ENCODE peak calls at places on chromosomes 11 and 22, in four cellular contexts. One of them, this sample, is unnamed.

GRCh38 chr11:101407324-101407723 is 176.5 kb downstream of the TRPC6 start:
- DNase-seq in PC-3: no peak
- DNase-seq in neuronal stem cell: no peak
- DNase-seq in HCT116: no peak
- DNase-seq in this sample: no peak

GRCh38 chr11:118679483-118679882 is at the start of gene TREH:
- DNase-seq in HCT116: no peak
- DNase-seq in neuronal stem cell: no peak
- DNase-seq in PC-3: no peak
- DNase-seq in this sample: no peak

GRCh38 chr22:23301591-23301990 is 121.3 kb downstream of the BCR start:
- DNase-seq in neuronal stem cell: no peak
- DNase-seq in HCT116: no peak
- DNase-seq in PC-3: no peak
- DNase-seq in this sample: no peak

GRCh38 chr11:33700425-33701271 is at the start of gene C11orf91:
- DNase-seq in PC-3: peak
- DNase-seq in HCT116: peak
- DNase-seq in neuronal stem cell: peak
- DNase-seq in this sample: peak

GRCh38 chr11:12693485-12694181 is 19.4 kb downstream of the TEAD1 start:
- DNase-seq in HCT116: peak
- DNase-seq in neuronal stem cell: no peak
- DNase-seq in PC-3: peak
- DNase-seq in this sample: peak

GRCh38 chr22:20933910-20934309 is 16.7 kb downstream of the CRKL start:
- DNase-seq in neuronal stem cell: no peak
- DNase-seq in HCT116: no peak
- DNase-seq in PC-3: no peak
- DNase-seq in this sample: no peak

GRCh38 chr11:76185511-76185910 is 20.8 kb downstream of the WNT11 start:
- DNase-seq in neuronal stem cell: no peak
- DNase-seq in HCT116: no peak
- DNase-seq in PC-3: no peak
- DNase-seq in this sample: no peak

GRCh38 chr11:27697679-27698275 is 2.5 kb downstream of the BDNF start:
- DNase-seq in neuronal stem cell: no peak
- DNase-seq in PC-3: no peak
- DNase-seq in HCT116: no peak
- DNase-seq in this sample: no peak

GRCh38 chr11:119874660-119875238 is 145.7 kb upstream of the NECTIN1 start:
- DNase-seq in neuronal stem cell: no peak
- DNase-seq in HCT116: no peak
- DNase-seq in PC-3: no peak
- DNase-seq in this sample: no peak

GRCh38 chr11:120894207-120894989 is 129.5 kb upstream of the TBCEL start:
- DNase-seq in neuronal stem cell: no peak
- DNase-seq in HCT116: no peak
- DNase-seq in PC-3: no peak
- DNase-seq in this sample: no peak

GRCh38 chr11:7657306-7658025 is 15.8 kb downstream of the CYB5R2 start:
- DNase-seq in neuronal stem cell: peak
- DNase-seq in HCT116: peak
- DNase-seq in PC-3: peak
- DNase-seq in this sample: no peak

GRCh38 chr11:119108151-119108856 is 1.2 kb downstream of the C2CD2L start:
- DNase-seq in neuronal stem cell: no peak
- DNase-seq in HCT116: no peak
- DNase-seq in PC-3: peak
- DNase-seq in this sample: peak

GRCh38 chr11:128707671-128708070 is 13.8 kb downstream of the FLI1 start:
- DNase-seq in HCT116: no peak
- DNase-seq in neuronal stem cell: no peak
- DNase-seq in PC-3: peak
- DNase-seq in this sample: no peak

GRCh38 chr11:762421-763072 is 14.7 kb downstream of the GATD1 start:
- DNase-seq in neuronal stem cell: no peak
- DNase-seq in HCT116: peak
- DNase-seq in PC-3: peak
- DNase-seq in this sample: peak

GRCh38 chr11:76382209-76382608 is 1.1 kb downstream of the GVQW3 start:
- DNase-seq in PC-3: no peak
- DNase-seq in neuronal stem cell: no peak
- DNase-seq in HCT116: no peak
- DNase-seq in this sample: no peak

GRCh38 chr11:126284829-126285228 is 1.9 kb downstream of the TIRAP start:
- DNase-seq in PC-3: peak
- DNase-seq in HCT116: no peak
- DNase-seq in neuronal stem cell: no peak
- DNase-seq in this sample: peak

GRCh38 chr11:69401715-69402114 is 79.7 kb upstream of the LINC01488 start:
- DNase-seq in PC-3: no peak
- DNase-seq in neuronal stem cell: no peak
- DNase-seq in HCT116: no peak
- DNase-seq in this sample: no peak

GRCh38 chr11:61602775-61603569 is 22.1 kb upstream of the SYT7 start:
- DNase-seq in PC-3: peak
- DNase-seq in HCT116: peak
- DNase-seq in neuronal stem cell: no peak
- DNase-seq in this sample: no peak

GRCh38 chr11:12792590-12792989 is 118.4 kb downstream of the TEAD1 start:
- DNase-seq in HCT116: no peak
- DNase-seq in neuronal stem cell: no peak
- DNase-seq in PC-3: peak
- DNase-seq in this sample: no peak

GRCh38 chr11:87398913-87399312 is 361.2 kb downstream of the TMEM135 start:
- DNase-seq in neuronal stem cell: no peak
- DNase-seq in PC-3: no peak
- DNase-seq in HCT116: no peak
- DNase-seq in this sample: no peak

GRCh38 chr22:23182289-23183106 is 2.2 kb downstream of the BCR start:
- DNase-seq in HCT116: no peak
- DNase-seq in neuronal stem cell: no peak
- DNase-seq in PC-3: peak
- DNase-seq in this sample: peak

GRCh38 chr22:20520093-20520511 is 12.7 kb downstream of the MED15 start:
- DNase-seq in neuronal stem cell: no peak
- DNase-seq in HCT116: no peak
- DNase-seq in PC-3: no peak
- DNase-seq in this sample: no peak

GRCh38 chr11:19714387-19715363 is 2.0 kb downstream of the NAV2 start:
- DNase-seq in PC-3: peak
- DNase-seq in neuronal stem cell: no peak
- DNase-seq in HCT116: no peak
- DNase-seq in this sample: no peak

GRCh38 chr11:46353706-46354105 is 6.4 kb downstream of the DGKZ start:
- DNase-seq in neuronal stem cell: no peak
- DNase-seq in HCT116: no peak
- DNase-seq in PC-3: no peak
- DNase-seq in this sample: peak

GRCh38 chr11:16917941-16918340 is 96.3 kb downstream of the PLEKHA7 start:
- DNase-seq in HCT116: no peak
- DNase-seq in PC-3: peak
- DNase-seq in neuronal stem cell: no peak
- DNase-seq in this sample: no peak

DNA sequence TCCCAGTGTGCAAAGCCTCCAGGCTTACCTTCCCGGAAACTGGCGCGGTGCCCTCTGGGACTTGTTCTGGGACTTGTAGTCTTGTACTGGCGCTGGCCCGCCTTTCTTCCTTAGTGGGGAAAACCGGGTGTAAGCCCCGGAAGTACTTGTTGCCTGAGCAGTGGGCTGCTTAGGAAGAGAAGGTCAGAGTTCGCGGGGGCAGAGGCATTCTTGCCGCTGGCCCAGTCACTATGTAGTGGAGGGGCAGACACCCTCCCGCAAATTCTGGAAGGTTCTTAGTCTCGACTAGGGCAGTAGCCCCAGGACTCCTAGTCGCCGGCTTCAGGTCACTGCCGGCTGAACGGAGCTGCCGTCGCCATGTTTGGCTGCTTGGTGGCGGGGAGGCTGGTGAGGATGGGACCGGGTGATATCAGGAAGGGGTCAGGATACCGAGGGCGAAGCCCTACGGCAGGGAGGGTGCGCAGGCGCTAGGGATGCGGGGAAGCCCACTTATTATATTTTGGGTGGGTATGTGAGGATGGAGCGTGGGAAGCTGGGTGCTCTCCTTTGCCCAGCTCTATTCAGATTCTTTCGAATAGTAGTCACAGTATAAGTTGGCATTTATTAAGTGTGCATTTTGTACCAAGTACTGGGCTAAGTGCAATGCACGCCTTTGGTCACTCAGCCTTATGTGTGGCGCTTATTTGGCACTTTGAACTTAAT is at the start of gene HIKESHI:
- DNase-seq in PC-3: peak
- DNase-seq in neuronal stem cell: peak
- DNase-seq in HCT116: peak
- DNase-seq in this sample: peak
- H3K9ac ChIP-seq in PC-3: peak
- H3K9ac ChIP-seq in neuronal stem cell: peak
- H3K9ac ChIP-seq in HCT116: peak
- H3K9ac ChIP-seq in this sample: peak

GRCh38 chr11:95831198-95831883 is 41.0 kb downstream of the CEP57 start:
- DNase-seq in PC-3: peak
- DNase-seq in neuronal stem cell: no peak
- DNase-seq in HCT116: no peak
- DNase-seq in this sample: no peak

GRCh38 chr11:95835351-95835750 is 45.1 kb downstream of the CEP57 start:
- DNase-seq in neuronal stem cell: no peak
- DNase-seq in PC-3: no peak
- DNase-seq in HCT116: no peak
- DNase-seq in this sample: no peak

GRCh38 chr11:95832763-95833162 is 42.5 kb downstream of the CEP57 start:
- DNase-seq in HCT116: no peak
- DNase-seq in neuronal stem cell: no peak
- DNase-seq in PC-3: peak
- DNase-seq in this sample: no peak

GRCh38 chr11:95833378-95833777 is 43.1 kb downstream of the CEP57 start:
- DNase-seq in HCT116: no peak
- DNase-seq in neuronal stem cell: no peak
- DNase-seq in PC-3: no peak
- DNase-seq in this sample: no peak

GRCh38 chr11:95835768-95836488 is 45.6 kb downstream of the CEP57 start:
- DNase-seq in PC-3: peak
- DNase-seq in neuronal stem cell: peak
- DNase-seq in HCT116: peak
- DNase-seq in this sample: peak
- H3K9ac ChIP-seq in PC-3: no peak
- H3K9ac ChIP-seq in neuronal stem cell: no peak
- H3K9ac ChIP-seq in HCT116: no peak
- H3K9ac ChIP-seq in this sample: no peak

GRCh38 chr22:25563757-25564319 is 637 bp upstream of the GRK3 start:
- DNase-seq in neuronal stem cell: no peak
- DNase-seq in HCT116: no peak
- DNase-seq in PC-3: no peak
- DNase-seq in this sample: no peak
- H3K9ac ChIP-seq in neuronal stem cell: peak
- H3K9ac ChIP-seq in HCT116: peak
- H3K9ac ChIP-seq in PC-3: no peak
- H3K9ac ChIP-seq in this sample: peak

DNA sequence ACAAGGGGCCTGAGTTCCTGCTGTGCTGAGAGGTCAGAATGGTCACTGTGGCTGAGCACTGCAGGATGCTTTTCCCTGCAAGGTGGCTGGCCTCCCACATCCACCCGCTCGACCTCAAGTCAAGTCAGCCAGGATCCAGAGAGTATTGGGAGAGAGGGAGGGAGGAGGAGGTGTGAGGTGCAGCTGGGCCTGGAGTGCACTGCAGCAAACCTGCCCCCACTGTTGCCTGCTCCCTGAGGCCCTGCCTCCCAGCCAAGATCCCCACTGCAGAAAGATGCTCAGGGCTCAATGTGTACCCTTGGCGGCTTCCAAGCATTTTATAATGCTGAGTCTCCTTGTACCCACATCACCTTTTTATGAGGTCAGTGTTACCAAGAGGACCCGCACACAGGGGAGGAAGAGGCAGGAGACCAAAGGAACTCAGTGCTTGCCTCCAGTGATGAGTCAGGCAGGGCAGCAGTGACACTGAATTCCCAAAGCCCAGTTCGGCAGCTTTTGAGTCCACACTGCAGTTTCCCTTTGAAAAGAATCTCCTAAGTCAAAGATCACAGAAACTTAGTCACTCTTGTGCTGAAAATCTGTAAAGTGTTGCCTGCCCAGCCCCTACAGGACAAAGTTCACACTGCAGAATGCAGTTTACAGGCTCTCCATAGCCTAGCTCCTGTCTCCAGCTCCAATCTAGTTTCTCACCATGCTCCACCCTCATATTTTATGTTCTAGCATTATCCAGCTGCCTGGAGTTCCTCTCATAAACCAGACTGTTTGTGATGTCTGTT is 3.1 kb downstream of the ENDOD1 start:
- DNase-seq in PC-3: peak
- DNase-seq in HCT116: no peak
- DNase-seq in neuronal stem cell: no peak
- DNase-seq in this sample: no peak
- H3K9ac ChIP-seq in PC-3: no peak
- H3K9ac ChIP-seq in HCT116: peak
- H3K9ac ChIP-seq in neuronal stem cell: peak
- H3K9ac ChIP-seq in this sample: no peak

This sample was measured in DND-41.